ENCODE peak calls at places on chromosomes 12 and 14, in six cellular contexts. One of them, this sample, is unnamed.

GRCh38 chr14:49865431-49865859 is 12.9 kb upstream of the NEMF start:
- DNase-seq in H9: peak
- DNase-seq in effector memory CD8-positive, alpha-beta T cell: peak
- DNase-seq in stimulated activated CD4-positive, alpha-beta T cell treated with anti-CD3 and anti-CD28 coated beads, Interleukin-12 subunit alpha, Interleukin-12 subunit beta, amount 100 ng/mL, for 48 hours: peak
- DNase-seq in T-helper 1 cell: peak
- DNase-seq in fibroblast of the conjunctiva: peak
- DNase-seq in this sample: peak

GRCh38 chr14:103880334-103880985 is 33.1 kb upstream of the PPP1R13B start:
- DNase-seq in H9: no peak
- DNase-seq in effector memory CD8-positive, alpha-beta T cell: no peak
- DNase-seq in stimulated activated CD4-positive, alpha-beta T cell treated with anti-CD3 and anti-CD28 coated beads, Interleukin-12 subunit alpha, Interleukin-12 subunit beta, amount 100 ng/mL, for 48 hours: no peak
- DNase-seq in T-helper 1 cell: no peak
- DNase-seq in fibroblast of the conjunctiva: peak
- DNase-seq in this sample: peak

GRCh38 chr12:132585177-132585576 is 25.2 kb downstream of the LRCOL1 start:
- DNase-seq in H9: no peak
- DNase-seq in effector memory CD8-positive, alpha-beta T cell: no peak
- DNase-seq in stimulated activated CD4-positive, alpha-beta T cell treated with anti-CD3 and anti-CD28 coated beads, Interleukin-12 subunit alpha, Interleukin-12 subunit beta, amount 100 ng/mL, for 48 hours: no peak
- DNase-seq in T-helper 1 cell: no peak
- DNase-seq in fibroblast of the conjunctiva: no peak
- DNase-seq in this sample: no peak

GRCh38 chr14:68774771-68775613 is 17.9 kb downstream of the ZFP36L1 start:
- DNase-seq in H9: no peak
- DNase-seq in effector memory CD8-positive, alpha-beta T cell: no peak
- DNase-seq in stimulated activated CD4-positive, alpha-beta T cell treated with anti-CD3 and anti-CD28 coated beads, Interleukin-12 subunit alpha, Interleukin-12 subunit beta, amount 100 ng/mL, for 48 hours: no peak
- DNase-seq in T-helper 1 cell: no peak
- DNase-seq in fibroblast of the conjunctiva: no peak
- DNase-seq in this sample: no peak

GRCh38 chr12:133130808-133131128 is 341 bp downstream of the ZNF10 start:
- DNase-seq in H9: no peak
- DNase-seq in effector memory CD8-positive, alpha-beta T cell: peak
- DNase-seq in stimulated activated CD4-positive, alpha-beta T cell treated with anti-CD3 and anti-CD28 coated beads, Interleukin-12 subunit alpha, Interleukin-12 subunit beta, amount 100 ng/mL, for 48 hours: no peak
- DNase-seq in T-helper 1 cell: peak
- DNase-seq in fibroblast of the conjunctiva: no peak
- DNase-seq in this sample: no peak

GRCh38 chr12:130482448-130482847 is 144.8 kb downstream of the PIWIL1 start:
- DNase-seq in H9: peak
- DNase-seq in effector memory CD8-positive, alpha-beta T cell: no peak
- DNase-seq in stimulated activated CD4-positive, alpha-beta T cell treated with anti-CD3 and anti-CD28 coated beads, Interleukin-12 subunit alpha, Interleukin-12 subunit beta, amount 100 ng/mL, for 48 hours: no peak
- DNase-seq in T-helper 1 cell: no peak
- DNase-seq in fibroblast of the conjunctiva: no peak
- DNase-seq in this sample: no peak

GRCh38 chr12:82740129-82741000 is 53.7 kb downstream of the TMTC2 start:
- DNase-seq in H9: peak
- DNase-seq in effector memory CD8-positive, alpha-beta T cell: no peak
- DNase-seq in stimulated activated CD4-positive, alpha-beta T cell treated with anti-CD3 and anti-CD28 coated beads, Interleukin-12 subunit alpha, Interleukin-12 subunit beta, amount 100 ng/mL, for 48 hours: no peak
- DNase-seq in T-helper 1 cell: no peak
- DNase-seq in fibroblast of the conjunctiva: peak
- DNase-seq in this sample: no peak

GRCh38 chr12:30988887-30989286 is 62.3 kb downstream of the TSPAN11 start:
- DNase-seq in H9: no peak
- DNase-seq in effector memory CD8-positive, alpha-beta T cell: no peak
- DNase-seq in stimulated activated CD4-positive, alpha-beta T cell treated with anti-CD3 and anti-CD28 coated beads, Interleukin-12 subunit alpha, Interleukin-12 subunit beta, amount 100 ng/mL, for 48 hours: no peak
- DNase-seq in T-helper 1 cell: no peak
- DNase-seq in fibroblast of the conjunctiva: no peak
- DNase-seq in this sample: no peak

GRCh38 chr14:77306406-77307098 is 14.1 kb downstream of the POMT2 start:
- DNase-seq in H9: no peak
- DNase-seq in effector memory CD8-positive, alpha-beta T cell: no peak
- DNase-seq in stimulated activated CD4-positive, alpha-beta T cell treated with anti-CD3 and anti-CD28 coated beads, Interleukin-12 subunit alpha, Interleukin-12 subunit beta, amount 100 ng/mL, for 48 hours: no peak
- DNase-seq in T-helper 1 cell: no peak
- DNase-seq in fibroblast of the conjunctiva: no peak
- DNase-seq in this sample: no peak

GRCh38 chr12:70221626-70222025 is 21.6 kb upstream of the CNOT2 start:
- DNase-seq in H9: no peak
- DNase-seq in effector memory CD8-positive, alpha-beta T cell: no peak
- DNase-seq in stimulated activated CD4-positive, alpha-beta T cell treated with anti-CD3 and anti-CD28 coated beads, Interleukin-12 subunit alpha, Interleukin-12 subunit beta, amount 100 ng/mL, for 48 hours: no peak
- DNase-seq in T-helper 1 cell: no peak
- DNase-seq in fibroblast of the conjunctiva: no peak
- DNase-seq in this sample: no peak

GRCh38 chr14:73258845-73259611 is 21.7 kb downstream of the PAPLN start:
- DNase-seq in H9: no peak
- DNase-seq in effector memory CD8-positive, alpha-beta T cell: no peak
- DNase-seq in stimulated activated CD4-positive, alpha-beta T cell treated with anti-CD3 and anti-CD28 coated beads, Interleukin-12 subunit alpha, Interleukin-12 subunit beta, amount 100 ng/mL, for 48 hours: no peak
- DNase-seq in T-helper 1 cell: no peak
- DNase-seq in fibroblast of the conjunctiva: no peak
- DNase-seq in this sample: no peak

GRCh38 chr12:42360747-42361403 is 34.9 kb downstream of the PPHLN1 start:
- DNase-seq in H9: no peak
- DNase-seq in effector memory CD8-positive, alpha-beta T cell: no peak
- DNase-seq in stimulated activated CD4-positive, alpha-beta T cell treated with anti-CD3 and anti-CD28 coated beads, Interleukin-12 subunit alpha, Interleukin-12 subunit beta, amount 100 ng/mL, for 48 hours: no peak
- DNase-seq in T-helper 1 cell: no peak
- DNase-seq in fibroblast of the conjunctiva: no peak
- DNase-seq in this sample: no peak

GRCh38 chr12:22254450-22254849 is 80.1 kb downstream of the ST8SIA1 start:
- DNase-seq in H9: no peak
- DNase-seq in effector memory CD8-positive, alpha-beta T cell: no peak
- DNase-seq in stimulated activated CD4-positive, alpha-beta T cell treated with anti-CD3 and anti-CD28 coated beads, Interleukin-12 subunit alpha, Interleukin-12 subunit beta, amount 100 ng/mL, for 48 hours: no peak
- DNase-seq in T-helper 1 cell: no peak
- DNase-seq in fibroblast of the conjunctiva: no peak
- DNase-seq in this sample: no peak

This sample was measured in Kasumi-1.